ENCODE peak calls at places on chromosomes 12 and 14, in four cellular contexts. A is HepG2, W is A549, O is K562. F is an unnamed sample.

GRCh38 chr12:26014085-26014484 is 55.6 kb downstream of the RASSF8 start:
- DNase-seq in A (no peak), W (no peak), O (no peak), F (no peak)

GRCh38 chr14:59371762-59372161 is 93.4 kb downstream of the GPR135 start:
- DNase-seq in A (no peak), W (no peak), O (no peak), F (no peak)

GRCh38 chr12:92696240-92696639 is 6.5 kb upstream of the PLEKHG7 start:
- DNase-seq in A (no peak), W (no peak), O (no peak), F (no peak)

GRCh38 chr12:39617887-39618286 is 1.7 kb downstream of the ABCD2 start:
- DNase-seq in A (no peak), W (no peak), O (no peak), F (no peak)

GRCh38 chr12:96140110-96140509 is 54.1 kb upstream of the ELK3 start:
- DNase-seq in A (no peak), W (no peak), O (no peak), F (no peak)

GRCh38 chr14:103130965-103131364 is 7.7 kb downstream of the TNFAIP2 start:
- DNase-seq in A (no peak), W (no peak), O (no peak), F (no peak)

GRCh38 chr14:22882529-22883190 is 362 bp upstream of the REM2 start:
- DNase-seq in A (no peak), W (no peak), O (peak; percentile 81), F (peak; percentile 50)

GRCh38 chr12:112191840-112192321 is 66.5 kb downstream of the TRAFD1 start:
- DNase-seq in A (no peak), W (no peak), O (no peak), F (no peak)

GRCh38 chr12:95788637-95789036 is 1.9 kb downstream of the NTN4 start:
- DNase-seq in A (no peak), W (no peak), O (no peak), F (no peak)

GRCh38 chr12:122946690-122947271 is 19.5 kb downstream of the ABCB9 start:
- DNase-seq in A (peak; percentile 85), W (peak; percentile 96), O (peak; percentile 63), F (peak; percentile 85)
- TF ChIP-seq EP300 in A (no peak), W (peak; percentile 39), O (peak; percentile 28), F (no peak)

DNA sequence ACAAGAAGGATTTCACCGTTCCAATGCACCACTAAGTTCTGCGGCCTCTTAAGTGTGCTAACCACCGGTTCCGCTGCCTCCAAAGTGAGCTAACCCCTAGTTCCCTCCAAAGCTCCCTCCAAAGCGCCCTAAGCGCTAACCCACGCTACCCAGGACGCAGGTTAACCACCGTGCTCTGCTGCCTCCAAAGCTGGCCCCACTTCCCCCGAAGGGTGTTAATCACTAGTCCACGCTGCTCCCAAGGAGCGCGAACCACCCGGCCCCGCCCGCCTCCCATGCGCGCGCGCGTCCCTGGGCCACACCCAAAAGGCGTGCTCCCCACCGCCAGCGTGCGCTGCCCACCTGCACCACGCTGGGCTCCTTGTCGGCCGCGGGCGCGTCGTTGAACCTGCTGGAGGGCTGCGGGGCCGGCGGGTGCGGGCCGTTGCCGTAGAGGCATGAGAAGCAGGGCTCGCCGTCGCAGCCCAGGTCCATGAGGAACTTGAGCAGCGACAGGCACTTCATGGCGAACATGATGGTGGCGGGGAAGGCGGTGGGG is 11.7 kb downstream of the FAM181A start:
- DNase-seq in A (no peak), W (no peak), O (no peak), F (no peak)
- H3K4me3 ChIP-seq in A (no peak overlapping the region), W (peak overlapping the region; percentile 40), O (no peak overlapping the region), F (peak overlapping the region; percentile 41)

DNA sequence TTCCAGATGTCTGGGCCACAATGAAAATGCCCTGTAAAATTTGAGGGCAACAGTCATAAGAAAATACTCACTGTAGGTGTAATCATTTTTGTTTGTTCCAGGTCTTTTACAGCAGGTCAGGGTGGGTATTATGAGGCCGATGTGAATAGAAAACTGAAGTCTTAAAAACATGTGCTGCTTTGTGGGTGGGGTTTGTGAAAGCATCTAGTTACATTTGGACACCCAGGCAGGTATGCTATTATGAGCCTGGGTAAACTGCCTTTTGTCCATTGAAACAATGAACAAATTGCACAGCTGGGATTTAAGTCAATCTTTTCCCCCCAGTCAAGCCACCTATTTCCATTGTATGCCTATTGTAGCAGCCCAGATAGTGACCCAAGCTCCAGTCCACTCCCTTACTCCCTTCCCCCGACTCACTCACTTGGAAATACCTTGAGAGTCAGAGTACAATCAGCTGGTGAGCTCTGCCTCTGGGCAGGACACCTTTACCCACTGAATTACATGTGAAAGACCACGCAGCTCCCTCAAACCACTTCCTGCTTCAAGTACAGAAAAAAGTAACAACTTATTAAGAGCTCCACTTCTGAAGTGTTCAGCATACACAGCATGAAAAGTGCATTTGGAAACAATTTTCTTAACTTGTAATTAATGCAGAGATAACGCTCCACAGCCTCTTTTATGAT is 1.8 kb downstream of the IGF1 start:
- DNase-seq in A (no peak), W (no peak), O (no peak), F (peak; percentile 28)
- TF ChIP-seq EP300 in A (no peak), W (no peak), O (no peak), F (no peak)

DNA sequence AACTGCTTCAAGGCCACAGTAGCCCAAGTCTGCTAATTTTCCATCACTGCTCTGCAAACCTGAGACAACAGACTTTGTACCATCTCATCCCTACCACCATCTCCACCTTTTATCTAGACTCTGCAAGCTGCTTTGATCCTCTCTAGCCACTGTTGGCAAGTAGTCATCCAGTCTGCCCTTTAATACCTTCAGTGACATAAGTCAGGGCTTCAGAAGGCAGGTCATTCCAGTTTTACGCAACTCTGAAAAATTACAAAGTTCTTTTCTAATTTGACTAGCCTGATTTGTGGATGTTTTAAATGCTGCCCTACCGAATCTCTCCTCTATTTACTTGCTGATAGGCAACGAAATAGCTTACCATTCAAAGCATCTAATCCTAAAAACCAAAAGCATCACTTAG is 2.8 kb downstream of the FERMT2 start:
- DNase-seq in A (peak; percentile 89), W (no peak), O (no peak), F (no peak)
- H3K4me3 ChIP-seq in A (peak overlapping the region; percentile 88), W (no peak overlapping the region), O (no peak overlapping the region), F (peak overlapping the region; percentile 94)

GRCh38 chr12:101616027-101616494 is 21.3 kb downstream of the MYBPC1 start:
- DNase-seq in A (peak; percentile 86), W (no peak), O (no peak), F (no peak)
- TF ChIP-seq EP300 in A (no peak), W (no peak), O (no peak), F (no peak)